ENCODE peak calls at places on chromosomes 6 and 20, in nine cellular contexts. P is A549, R is K562, B is NB4, H is WTC11, D is HCT116, G is GM12878, Y is HepG2, U is H1. F is an unnamed sample.

GRCh38 chr20:61478094-61478493 is 226.0 kb downstream of the CDH4 start:
- DNase-seq in P (no peak), R (no peak), B (no peak), H (no peak), D (no peak), G (no peak), Y (no peak), U (no peak), F (no peak)

GRCh38 chr20:38093641-38094077 is 60.1 kb downstream of the RPRD1B start:
- DNase-seq in P (no peak), R (no peak), B (no peak), H (no peak), D (no peak), G (no peak), Y (peak), U (no peak), F (no peak)

GRCh38 chr6:73264446-73264845 is 1.4 kb upstream of the KHDC1 start:
- DNase-seq in P (no peak), R (no peak), B (no peak), H (no peak), D (no peak), G (no peak), Y (no peak), U (no peak), F (no peak)

GRCh38 chr6:146768722-146769121 is 169.9 kb downstream of the ADGB start:
- DNase-seq in P (no peak), R (no peak), B (no peak), H (no peak), D (no peak), G (no peak), Y (no peak), U (no peak), F (no peak)

GRCh38 chr6:157716553-157716952 is 106.5 kb upstream of the SNX9 start:
- DNase-seq in P (no peak), R (no peak), B (no peak), H (no peak), D (no peak), G (no peak), Y (no peak), U (no peak), F (no peak)

GRCh38 chr20:16399801-16400200 is 173.4 kb downstream of the KIF16B start:
- DNase-seq in P (no peak), R (no peak), B (no peak), H (no peak), D (no peak), G (no peak), Y (no peak), U (no peak), F (no peak)

GRCh38 chr6:105301072-105301503 is 101.8 kb downstream of the PREP start:
- DNase-seq in P (no peak), R (no peak), B (no peak), H (no peak), D (no peak), G (no peak), Y (no peak), U (no peak), F (no peak)

GRCh38 chr20:51953731-51954340 is 151.5 kb upstream of the SALL4 start:
- DNase-seq in P (no peak), R (no peak), B (no peak), H (no peak), D (no peak), G (no peak), Y (no peak), U (no peak), F (no peak)

GRCh38 chr6:131451330-131452195 is 121.5 kb upstream of the ARG1 start:
- DNase-seq in P (no peak), R (no peak), B (no peak), H (no peak), D (no peak), G (no peak), Y (no peak), U (no peak), F (no peak)

GRCh38 chr20:13221673-13222318 is 722 bp downstream of the ISM1 start:
- DNase-seq in P (peak), R (no peak), B (peak), H (peak), D (peak), G (no peak), Y (peak), U (peak), F (peak)

GRCh38 chr6:19988555-19988954 is 151.4 kb downstream of the ID4 start:
- DNase-seq in P (no peak), R (no peak), B (peak), H (no peak), D (no peak), G (no peak), Y (peak), U (no peak), F (no peak)

GRCh38 chr20:8156603-8157079 is 24.6 kb downstream of the PLCB1 start:
- DNase-seq in P (peak), R (no peak), B (peak), H (no peak), D (peak), G (peak), Y (peak), U (no peak), F (no peak)

GRCh38 chr6:157762636-157763035 is 60.4 kb upstream of the SNX9 start:
- DNase-seq in P (peak), R (peak), B (peak), H (no peak), D (no peak), G (no peak), Y (peak), U (no peak), F (no peak)

GRCh38 chr6:90003941-90004340 is 109.7 kb downstream of the GJA10 start:
- DNase-seq in P (no peak), R (no peak), B (no peak), H (no peak), D (no peak), G (no peak), Y (no peak), U (no peak), F (no peak)

DNA sequence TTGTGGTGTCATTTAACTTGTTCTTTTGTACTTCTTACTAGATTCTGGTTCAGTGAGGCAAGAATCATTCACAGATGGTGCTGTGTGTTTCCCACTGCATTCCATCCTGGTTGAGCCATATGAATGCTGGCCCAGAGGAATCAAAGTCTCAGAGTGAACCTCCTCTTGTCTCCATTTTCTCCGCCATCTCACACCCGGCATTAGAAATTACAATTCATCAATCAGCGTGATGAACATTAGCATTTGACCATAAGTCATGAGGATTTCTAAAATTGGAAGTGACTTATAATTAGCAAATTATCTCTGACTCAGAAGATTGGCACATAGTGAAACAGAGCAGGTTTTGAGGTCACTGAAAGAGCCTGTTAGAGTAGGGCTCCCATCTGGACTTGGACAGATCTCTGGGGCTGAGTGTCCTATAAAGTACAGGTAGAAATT is 25.2 kb downstream of the TNFAIP3 start:
- DNase-seq in P (no peak), R (no peak), B (no peak), H (no peak), D (no peak), G (no peak), Y (no peak), U (no peak), F (no peak)
- TF ChIP-seq MAX in P (no peak), R (no peak), B (no peak), H (no peak), D (no peak), G (no peak), Y (no peak), U (no peak), F (no peak)

GRCh38 chr20:57830515-57830895 is 120.7 kb upstream of the PMEPA1 start:
- DNase-seq in P (no peak), R (no peak), B (no peak), H (no peak), D (no peak), G (no peak), Y (no peak), U (no peak), F (no peak)

GRCh38 chr20:57828696-57829095 is 118.9 kb upstream of the PMEPA1 start:
- DNase-seq in P (no peak), R (no peak), B (no peak), H (no peak), D (no peak), G (no peak), Y (no peak), U (no peak), F (no peak)

GRCh38 chr20:57829805-57830514 is 120.1 kb upstream of the PMEPA1 start:
- DNase-seq in P (no peak), R (no peak), B (no peak), H (no peak), D (no peak), G (no peak), Y (no peak), U (no peak), F (no peak)

GRCh38 chr20:57831326-57831991 is 121.6 kb upstream of the PMEPA1 start:
- DNase-seq in P (no peak), R (no peak), B (no peak), H (no peak), D (no peak), G (no peak), Y (no peak), U (peak), F (no peak)

GRCh38 chr20:57829336-57829735 is 119.5 kb upstream of the PMEPA1 start:
- DNase-seq in P (no peak), R (no peak), B (no peak), H (no peak), D (no peak), G (no peak), Y (no peak), U (no peak), F (no peak)
- TF ChIP-seq MAX in P (no peak), R (no peak), B (no peak), H (no peak), D (no peak), G (no peak), Y (no peak), U (no peak), F (no peak)

GRCh38 chr6:170069611-170070010 is 221.3 kb downstream of the DLL1 start:
- DNase-seq in P (no peak), R (no peak), B (no peak), H (no peak), D (no peak), G (no peak), Y (no peak), U (no peak), F (no peak)

GRCh38 chr6:170067257-170067656 is 223.6 kb downstream of the DLL1 start:
- DNase-seq in P (no peak), R (no peak), B (no peak), H (no peak), D (no peak), G (no peak), Y (no peak), U (peak), F (no peak)

GRCh38 chr6:170068496-170068895 is 222.4 kb downstream of the DLL1 start:
- DNase-seq in P (no peak), R (no peak), B (no peak), H (no peak), D (no peak), G (no peak), Y (no peak), U (no peak), F (no peak)

GRCh38 chr6:170066679-170067078 is 224.2 kb downstream of the DLL1 start:
- DNase-seq in P (no peak), R (no peak), B (no peak), H (no peak), D (no peak), G (no peak), Y (no peak), U (no peak), F (no peak)

GRCh38 chr6:170067923-170068360 is 222.9 kb downstream of the DLL1 start:
- DNase-seq in P (no peak), R (no peak), B (no peak), H (no peak), D (no peak), G (no peak), Y (no peak), U (no peak), F (no peak)
- TF ChIP-seq MAX in P (no peak), R (no peak), B (no peak), H (no peak), D (no peak), G (no peak), Y (no peak), U (no peak), F (no peak)

GRCh38 chr20:18694071-18694470 is 106.2 kb downstream of the DTD1 start:
- DNase-seq in P (no peak), R (no peak), B (no peak), H (no peak), D (no peak), G (no peak), Y (no peak), U (no peak), F (no peak)

GRCh38 chr20:18695175-18695574 is 107.3 kb downstream of the DTD1 start:
- DNase-seq in P (no peak), R (no peak), B (no peak), H (no peak), D (no peak), G (no peak), Y (no peak), U (no peak), F (no peak)

GRCh38 chr20:18701969-18702368 is 111.6 kb upstream of the SCP2D1 start:
- DNase-seq in P (no peak), R (no peak), B (no peak), H (no peak), D (no peak), G (no peak), Y (no peak), U (no peak), F (no peak)

GRCh38 chr20:18702736-18703135 is 110.8 kb upstream of the SCP2D1 start:
- DNase-seq in P (no peak), R (no peak), B (no peak), H (no peak), D (no peak), G (no peak), Y (no peak), U (no peak), F (no peak)

DNA sequence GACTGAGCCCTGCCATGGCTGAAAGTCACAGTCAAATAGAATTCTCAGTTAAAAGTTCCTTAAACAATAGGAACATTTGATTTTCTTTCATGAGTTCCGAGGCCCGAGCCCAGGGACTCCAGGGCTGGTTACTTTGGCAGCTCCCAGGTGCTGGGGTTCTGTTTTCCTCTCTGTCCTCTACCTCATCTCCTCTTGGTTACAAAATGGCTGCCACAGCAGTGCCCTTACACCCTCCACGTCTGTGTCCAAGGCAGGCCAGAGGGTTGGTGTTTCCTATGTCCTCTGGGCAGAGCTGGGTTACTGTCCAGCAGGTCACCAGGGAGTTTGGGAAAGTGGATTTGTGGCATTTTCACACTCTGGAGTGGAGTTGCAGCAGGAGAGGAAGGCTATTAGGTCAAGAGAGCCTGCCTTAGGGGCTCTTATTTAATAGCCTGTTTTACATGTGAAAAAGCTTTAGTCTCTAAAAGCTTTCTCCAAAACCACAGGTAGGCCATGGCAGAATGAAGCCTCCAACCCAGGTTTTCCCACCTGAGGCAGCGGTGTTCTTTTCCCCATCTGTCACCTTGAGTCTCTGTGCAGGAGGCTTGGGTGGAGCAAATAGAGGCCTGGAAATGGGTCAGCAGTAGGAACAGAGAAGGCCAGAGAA is 111.0 kb downstream of the DTD1 start:
- DNase-seq in P (no peak), R (no peak), B (no peak), H (no peak), D (no peak), G (no peak), Y (no peak), U (no peak), F (no peak)
- TF ChIP-seq MAX in P (no peak), R (no peak), B (no peak), H (no peak), D (no peak), G (no peak), Y (no peak), U (no peak), F (no peak)

GRCh38 chr20:49612127-49612738 is 44.3 kb upstream of the PTGIS start:
- DNase-seq in P (no peak), R (no peak), B (no peak), H (no peak), D (no peak), G (no peak), Y (peak), U (no peak), F (no peak)
- TF ChIP-seq MAX in P (no peak), R (no peak), B (no peak), H (no peak), D (no peak), G (no peak), Y (peak), U (no peak), F (no peak)

F was measured in SK-N-SH.